ENCODE peak calls at places on chromosomes 4 and X, in seven cellular contexts. T, J, V, L, Y, Z and U are unnamed samples.

GRCh38 chr4:114547340-114548134 is 51.1 kb upstream of the UGT8 start:
- DNase-seq in Y (no peak), V (no peak), Z (no peak), L (no peak), J (no peak), T (no peak), U (no peak)

GRCh38 chrX:48474127-48474526 is 1.9 kb upstream of the FTSJ1 start:
- DNase-seq in T (no peak), J (no peak), L (no peak), Z (no peak), V (peak), Y (no peak), U (no peak)

GRCh38 chrX:44012484-44013096 is 39.4 kb upstream of the NDP start:
- DNase-seq in L (no peak), T (no peak), V (peak), J (peak), Y (no peak), Z (no peak), U (no peak)

GRCh38 chr4:127145001-127145400 is 487.8 kb upstream of the INTU start:
- DNase-seq in T (no peak), L (peak), Z (no peak), J (no peak), V (no peak), Y (peak), U (no peak)

GRCh38 chrX:64580605-64581004 is 185.4 kb upstream of the MTMR8 start:
- DNase-seq in T (no peak), L (no peak), Z (no peak), V (peak), Y (no peak), J (no peak), U (no peak)

GRCh38 chr4:108113229-108113628 is 55.5 kb downstream of the LEF1 start:
- DNase-seq in J (no peak), V (peak), Y (no peak), Z (no peak), T (peak), L (no peak), U (no peak)

GRCh38 chr4:21507439-21507838 is 441.1 kb downstream of the KCNIP4 start:
- DNase-seq in V (no peak), J (peak), T (peak), Y (peak), Z (no peak), L (no peak), U (no peak)

GRCh38 chr4:73612032-73612431 is 8.2 kb downstream of the RASSF6 start:
- DNase-seq in T (no peak), J (no peak), Y (no peak), V (no peak), Z (no peak), L (no peak), U (no peak)

GRCh38 chr4:126071346-126072333 is 756.9 kb downstream of the FAT4 start:
- DNase-seq in L (peak), T (peak), J (peak), V (no peak), Z (no peak), Y (peak), U (no peak)

GRCh38 chr4:10157478-10158354 is 41.1 kb upstream of the WDR1 start:
- DNase-seq in Z (peak), T (peak), J (peak), V (peak), Y (peak), L (peak), U (no peak)

GRCh38 chrX:12789976-12790375 is 1.2 kb upstream of the PRPS2 start:
- DNase-seq in J (no peak), L (no peak), Y (no peak), V (no peak), T (no peak), Z (no peak), U (no peak)

GRCh38 chr4:23237771-23238170 is 545.0 kb downstream of the GBA3 start:
- DNase-seq in Z (no peak), V (no peak), J (no peak), T (peak), L (no peak), Y (no peak), U (no peak)

GRCh38 chrX:138748480-138748879 is 37.0 kb upstream of the FGF13 start:
- DNase-seq in J (no peak), T (peak), V (no peak), Y (no peak), L (no peak), Z (no peak), U (no peak)

GRCh38 chr4:175873707-175874106 is 61.6 kb upstream of the GPM6A start:
- DNase-seq in Y (no peak), T (no peak), Z (no peak), J (no peak), V (no peak), L (peak), U (no peak)

GRCh38 chrX:51461053-51462050 is 35.0 kb downstream of the NUDT11 start:
- DNase-seq in T (peak), V (peak), Y (peak), L (no peak), J (peak), Z (peak), U (no peak)

GRCh38 chr4:139556735-139557505 is 901 bp upstream of the SETD7 start:
- DNase-seq in Y (peak), V (peak), L (peak), T (peak), J (peak), Z (peak), U (peak)

GRCh38 chr4:98873059-98873458 is 55.9 kb downstream of the EIF4E start:
- DNase-seq in L (no peak), V (no peak), Y (no peak), J (no peak), Z (no peak), T (no peak), U (no peak)